ENCODE peak calls at places on chromosomes 11 and 22, in five cellular contexts. I is hepatocyte, K is HFFc6, T is brain microvascular endothelial cell, Y is mucosa of descending colon. A is an unnamed sample.

GRCh38 chr11:78510597-78510996 is 64.1 kb downstream of the NARS2 start:
- DNase-seq in K (no peak), I (no peak), T (no peak), Y (no peak), A (no peak)

GRCh38 chr11:18775492-18776292 is 15.9 kb downstream of the PTPN5 start:
- DNase-seq in T (peak; percentile 52), K (peak; percentile 32), I (peak; percentile 81), Y (no peak), A (peak; percentile 55)

GRCh38 chr11:117513666-117514065 is 186.0 kb downstream of the CEP164 start:
- DNase-seq in Y (no peak), I (no peak), T (no peak), K (no peak), A (no peak)

GRCh38 chr22:36505998-36506635 is 723 bp downstream of the FOXRED2 start:
- DNase-seq in Y (peak; percentile 66), T (no peak), K (no peak), I (no peak), A (no peak)

GRCh38 chr11:32527776-32528175 is 55.9 kb upstream of the EIF3M start:
- DNase-seq in I (no peak), Y (no peak), T (no peak), K (no peak), A (no peak)

GRCh38 chr11:108221401-108221800 is 1.0 kb downstream of the NPAT start:
- DNase-seq in K (peak; percentile 26), I (no peak), Y (no peak), T (peak; percentile 7), A (no peak)

GRCh38 chr22:20424937-20425587 is 12.6 kb downstream of the SCARF2 start:
- DNase-seq in Y (peak; percentile 57), K (no peak), I (peak; percentile 7), T (peak; percentile 24), A (peak; percentile 37)

GRCh38 chr22:41092023-41092817 is at the start of gene EP300:
- DNase-seq in I (peak; percentile 91), K (peak; percentile 61), T (peak; percentile 45), Y (peak; percentile 93), A (peak; percentile 90)

GRCh38 chr22:40175571-40176105 is 2.1 kb upstream of the TNRC6B start:
- DNase-seq in K (no peak), I (no peak), T (no peak), Y (no peak), A (no peak)

GRCh38 chr22:47177334-47177815 is 414.9 kb downstream of the TBC1D22A start:
- DNase-seq in Y (no peak), T (no peak), K (no peak), I (no peak), A (no peak)

GRCh38 chr11:111372538-111372937 is 6.5 kb downstream of the POU2AF1 start:
- DNase-seq in Y (no peak), K (no peak), I (no peak), T (no peak), A (peak; percentile 79)

GRCh38 chr11:35804446-35805040 is 139.3 kb upstream of the LDLRAD3 start:
- DNase-seq in K (no peak), Y (no peak), I (no peak), T (no peak), A (no peak)

GRCh38 chr11:108324587-108324986 is 101.7 kb downstream of the ATM start:
- DNase-seq in K (peak; percentile 20), Y (no peak), T (no peak), I (no peak), A (peak; percentile 90)

GRCh38 chr22:46079861-46080821 is 70.2 kb upstream of the PPARA start:
- DNase-seq in K (peak; percentile 87), I (no peak), Y (peak; percentile 72), T (no peak), A (peak; percentile 94)

GRCh38 chr11:130653838-130654601 is 205.6 kb downstream of the ADAMTS15 start:
- DNase-seq in I (no peak), K (no peak), T (no peak), Y (peak; percentile 78), A (peak; percentile 49)

GRCh38 chr11:122440783-122441701 is 214.5 kb upstream of the UBASH3B start:
- DNase-seq in I (peak; percentile 56), Y (peak; percentile 58), K (no peak), T (peak; percentile 14), A (peak; percentile 70)

GRCh38 chr11:69948256-69949141 is 129.3 kb upstream of the FGF3 start:
- DNase-seq in T (peak; percentile 56), I (peak; percentile 89), K (no peak), Y (peak; percentile 70), A (peak; percentile 33)

GRCh38 chr11:96339704-96340554 is 3.1 kb downstream of the MAML2 start:
- DNase-seq in K (no peak), T (no peak), I (no peak), Y (no peak), A (no peak)

GRCh38 chr11:96342971-96343711 is at the start of gene MAML2:
- DNase-seq in Y (peak; percentile 95), I (peak; percentile 96), K (peak; percentile 91), T (peak; percentile 97), A (peak; percentile 99)

GRCh38 chr11:96342131-96342970 is 644 bp downstream of the MAML2 start:
- DNase-seq in Y (no peak), I (no peak), T (no peak), K (no peak), A (peak; percentile 42)

GRCh38 chr11:96340555-96340885 is 2.5 kb downstream of the MAML2 start:
- DNase-seq in T (no peak), K (no peak), Y (no peak), I (no peak), A (no peak)

GRCh38 chr11:96341237-96342130 is 1.5 kb downstream of the MAML2 start:
- DNase-seq in T (no peak), I (peak; percentile 57), Y (peak; percentile 83), K (peak; percentile 54), A (no peak)
- TF ChIP-seq CTCF in T (peak; percentile 68), I (peak; percentile 49), Y (no peak), K (peak; percentile 77), A (peak; percentile 47)

DNA sequence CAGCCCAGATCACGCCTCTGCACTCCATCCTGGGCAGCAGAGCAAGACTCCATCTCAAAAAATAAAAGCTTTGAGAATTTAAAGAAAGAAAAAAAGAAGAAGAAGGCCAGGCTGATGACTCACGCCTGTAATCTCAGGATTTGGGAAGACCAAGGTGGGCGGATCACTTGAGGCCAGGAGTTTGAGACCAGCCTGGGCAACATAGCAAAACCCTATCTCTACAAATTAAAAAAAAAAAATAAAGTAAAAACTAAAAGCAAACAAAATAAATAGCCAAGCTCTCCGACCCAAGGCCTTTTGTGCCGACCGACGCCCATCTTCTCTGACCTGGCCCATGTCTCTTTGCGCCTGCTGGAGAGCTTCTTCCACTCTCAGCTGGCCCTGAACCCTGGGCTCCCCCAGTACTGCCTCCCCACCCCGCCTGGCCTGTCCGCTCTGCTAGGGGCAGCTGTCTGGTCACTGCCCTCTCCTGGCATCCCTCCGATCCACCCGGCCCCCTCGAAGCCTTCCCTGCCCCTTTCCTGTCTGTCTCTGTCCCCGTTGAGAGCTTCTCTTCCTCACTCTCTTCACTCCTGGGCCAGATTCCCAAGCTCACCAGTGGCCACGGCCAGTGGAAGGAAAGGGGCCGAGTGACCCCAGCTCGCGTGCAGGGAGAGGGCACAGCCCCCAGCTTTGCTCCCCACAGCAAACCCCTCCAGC is 4.8 kb upstream of the LSP1 start:
- DNase-seq in I (no peak), T (no peak), Y (no peak), K (no peak), A (no peak)
- TF ChIP-seq CTCF in I (no peak), T (no peak), Y (no peak), K (no peak), A (no peak)

GRCh38 chr22:21775061-21775460 is 39.5 kb upstream of the YPEL1 start:
- DNase-seq in I (no peak), T (no peak), Y (no peak), K (no peak), A (no peak)
- TF ChIP-seq CTCF in I (no peak), T (no peak), Y (no peak), K (no peak), A (no peak)

GRCh38 chr11:76836613-76837291 is 24.0 kb upstream of the ACER3 start:
- DNase-seq in K (no peak), I (no peak), Y (no peak), T (no peak), A (no peak)

GRCh38 chr11:76837696-76838421 is 22.9 kb upstream of the ACER3 start:
- DNase-seq in K (no peak), T (no peak), Y (no peak), I (no peak), A (no peak)

GRCh38 chr11:76835928-76836612 is 24.6 kb upstream of the ACER3 start:
- DNase-seq in I (peak; percentile 53), T (no peak), K (peak; percentile 55), Y (peak; percentile 70), A (peak; percentile 58)

GRCh38 chr11:76839326-76839725 is 21.4 kb upstream of the ACER3 start:
- DNase-seq in I (peak; percentile 65), K (no peak), T (no peak), Y (no peak), A (no peak)

GRCh38 chr11:76838422-76839068 is 22.2 kb upstream of the ACER3 start:
- DNase-seq in K (no peak), I (peak; percentile 37), T (no peak), Y (no peak), A (peak; percentile 63)
- TF ChIP-seq CTCF in K (peak; percentile 36), I (peak; percentile 41), T (peak; percentile 72), Y (no peak), A (peak; percentile 64)